ENCODE peak calls at places on chromosomes 7 and 10, in six cellular contexts. K, O, W, E, I and Y are unnamed samples.

GRCh38 chr7:18395868-18396267 is 99.7 kb upstream of the HDAC9 start:
- DNase-seq in O (no peak), W (no peak), E (no peak), I (no peak), K (no peak), Y (no peak)

GRCh38 chr10:129305046-129305445 is 162.0 kb upstream of the MGMT start:
- DNase-seq in W (no peak), K (no peak), E (no peak), O (no peak), I (no peak), Y (no peak)

GRCh38 chr10:72164617-72165016 is 51.2 kb upstream of the ANAPC16 start:
- DNase-seq in O (no peak), I (no peak), E (no peak), K (no peak), W (no peak), Y (no peak)

GRCh38 chr10:109374215-109374614 is 549.1 kb downstream of the XPNPEP1 start:
- DNase-seq in I (no peak), O (no peak), W (no peak), K (no peak), E (no peak), Y (no peak)

GRCh38 chr10:30063098-30063497 is 3.7 kb upstream of the JCAD start:
- DNase-seq in K (no peak), W (no peak), I (no peak), O (no peak), E (no peak), Y (no peak)

GRCh38 chr10:4285121-4285520 is 500.1 kb upstream of the KLF6 start:
- DNase-seq in W (no peak), O (no peak), E (no peak), K (no peak), I (no peak), Y (peak; percentile 84)

GRCh38 chr7:84144935-84145334 is 49.7 kb downstream of the SEMA3A start:
- DNase-seq in K (no peak), I (no peak), E (no peak), O (no peak), W (no peak), Y (no peak)

GRCh38 chr7:155423337-155424285 is 34.3 kb upstream of the EN2 start:
- DNase-seq in W (no peak), O (no peak), E (no peak), K (no peak), I (no peak), Y (no peak)

GRCh38 chr10:50936335-50936734 is 50.9 kb upstream of the A1CF start:
- DNase-seq in I (no peak), K (no peak), O (no peak), E (no peak), W (no peak), Y (no peak)

GRCh38 chr7:1401011-1401410 is 58.3 kb downstream of the MICALL2 start:
- DNase-seq in K (no peak), I (peak; percentile 30), O (no peak), E (no peak), W (no peak), Y (no peak)

GRCh38 chr7:72577107-72577506 is 165.0 kb upstream of the CALN1 start:
- DNase-seq in I (no peak), K (no peak), O (no peak), W (no peak), E (no peak), Y (no peak)

GRCh38 chr10:94183666-94184264 is 179.0 kb downstream of the NOC3L start:
- DNase-seq in I (peak; percentile 35), O (no peak), W (no peak), K (no peak), E (no peak), Y (no peak)

GRCh38 chr7:150955519-150956394 is 22.4 kb downstream of the KCNH2 start:
- DNase-seq in I (no peak), E (no peak), O (peak; percentile 60), K (no peak), W (peak; percentile 97), Y (no peak)

GRCh38 chr7:131109011-131109756 is 218.5 kb upstream of the MKLN1 start:
- DNase-seq in O (no peak), I (peak; percentile 3), K (no peak), W (no peak), E (no peak), Y (no peak)

GRCh38 chr10:44958196-44958896 is 1.3 kb upstream of the RASSF4 start:
- DNase-seq in E (no peak), O (no peak), I (no peak), W (no peak), K (peak; percentile 70), Y (no peak)

GRCh38 chr7:151704969-151705743 is 171.8 kb downstream of the PRKAG2 start:
- DNase-seq in W (peak; percentile 85), K (no peak), I (no peak), E (no peak), O (no peak), Y (no peak)

GRCh38 chr7:132825222-132825621 is 249.0 kb upstream of the PLXNA4 start:
- DNase-seq in K (no peak), O (no peak), W (no peak), I (no peak), E (no peak), Y (no peak)

GRCh38 chr10:71088054-71088453 is 124.3 kb upstream of the UNC5B start:
- DNase-seq in K (no peak), W (no peak), E (no peak), O (no peak), I (no peak), Y (peak; percentile 86)

GRCh38 chr7:142885311-142886230 is at the start of gene TRPV6:
- DNase-seq in O (peak; percentile 59), E (no peak), I (peak; percentile 85), K (peak; percentile 83), W (no peak), Y (no peak)

GRCh38 chr10:96268341-96268909 is 2.9 kb downstream of the BLNK start:
- DNase-seq in I (no peak), E (no peak), O (no peak), W (no peak), K (no peak), Y (no peak)

GRCh38 chr7:128755816-128756476 is 16.8 kb downstream of the CALU start:
- DNase-seq in E (no peak), W (peak; percentile 69), O (no peak), K (no peak), I (no peak), Y (peak; percentile 82)

GRCh38 chr7:153012203-153012602 is 252.7 kb downstream of the ACTR3B start:
- DNase-seq in K (no peak), W (no peak), I (no peak), O (no peak), E (no peak), Y (no peak)

GRCh38 chr7:74026406-74027123 is 1.4 kb upstream of the ELN start:
- DNase-seq in E (no peak), I (peak; percentile 72), W (peak; percentile 92), O (peak; percentile 79), K (peak; percentile 75), Y (peak; percentile 96)

GRCh38 chr7:5421626-5422323 is 1.9 kb downstream of the TNRC18 start:
- DNase-seq in I (peak; percentile 62), W (peak; percentile 67), O (peak; percentile 64), K (peak; percentile 84), E (no peak), Y (no peak)

GRCh38 chr7:148919859-148920258 is 35.8 kb upstream of the EZH2 start:
- DNase-seq in O (no peak), I (no peak), W (no peak), K (no peak), E (no peak), Y (no peak)

GRCh38 chr7:99369767-99370353 is 4.7 kb upstream of the ARPC1B start:
- DNase-seq in K (no peak), I (no peak), O (no peak), W (no peak), E (no peak), Y (no peak)

GRCh38 chr10:70381491-70382421 is 669 bp downstream of the LRRC20 start:
- DNase-seq in E (no peak), W (peak; percentile 92), I (peak; percentile 52), O (peak; percentile 35), K (peak; percentile 34), Y (no peak)

GRCh38 chr10:16280595-16280994 is 156.2 kb upstream of the PTER start:
- DNase-seq in K (no peak), W (no peak), E (no peak), I (no peak), O (no peak), Y (peak; percentile 83)

GRCh38 chr7:46393142-46393541 is 472.1 kb upstream of the IGFBP3 start:
- DNase-seq in E (no peak), W (no peak), O (no peak), K (no peak), I (no peak), Y (no peak)

GRCh38 chr10:43114743-43115611 is 23.3 kb upstream of the CSGALNACT2 start:
- DNase-seq in O (no peak), K (no peak), E (no peak), I (no peak), W (no peak), Y (no peak)

GRCh38 chr10:118725784-118726507 is 28.8 kb downstream of the CACUL1 start:
- DNase-seq in E (no peak), O (no peak), I (no peak), W (peak; percentile 68), K (no peak), Y (no peak)

GRCh38 chr7:102991540-102992214 is 78.9 kb downstream of the LRRC17 start:
- DNase-seq in K (peak; percentile 45), W (peak; percentile 15), O (peak; percentile 47), E (no peak), I (peak; percentile 55), Y (peak; percentile 80)

GRCh38 chr7:158245724-158246041 is 341.9 kb downstream of the PTPRN2 start:
- DNase-seq in K (no peak), W (no peak), E (no peak), I (no peak), O (no peak), Y (no peak)
- H3K9me3 ChIP-seq in K (no peaks in the 10 kb centered on the region), W (peaks cover 5% of the 10 kb centered on the region), E (no peaks in the 10 kb centered on the region), I (no peaks in the 10 kb centered on the region), O (no peaks in the 10 kb centered on the region), Y (no peaks in the 10 kb centered on the region)

GRCh38 chr7:37176079-37176478 is 272.6 kb downstream of the ELMO1 start:
- DNase-seq in W (no peak), E (no peak), O (no peak), I (no peak), K (no peak), Y (no peak)
- H3K9me3 ChIP-seq in W (no peaks in the 10 kb centered on the region), E (no peaks in the 10 kb centered on the region), O (no peaks in the 10 kb centered on the region), I (no peaks in the 10 kb centered on the region), K (no peaks in the 10 kb centered on the region), Y (no peaks in the 10 kb centered on the region)

DNA sequence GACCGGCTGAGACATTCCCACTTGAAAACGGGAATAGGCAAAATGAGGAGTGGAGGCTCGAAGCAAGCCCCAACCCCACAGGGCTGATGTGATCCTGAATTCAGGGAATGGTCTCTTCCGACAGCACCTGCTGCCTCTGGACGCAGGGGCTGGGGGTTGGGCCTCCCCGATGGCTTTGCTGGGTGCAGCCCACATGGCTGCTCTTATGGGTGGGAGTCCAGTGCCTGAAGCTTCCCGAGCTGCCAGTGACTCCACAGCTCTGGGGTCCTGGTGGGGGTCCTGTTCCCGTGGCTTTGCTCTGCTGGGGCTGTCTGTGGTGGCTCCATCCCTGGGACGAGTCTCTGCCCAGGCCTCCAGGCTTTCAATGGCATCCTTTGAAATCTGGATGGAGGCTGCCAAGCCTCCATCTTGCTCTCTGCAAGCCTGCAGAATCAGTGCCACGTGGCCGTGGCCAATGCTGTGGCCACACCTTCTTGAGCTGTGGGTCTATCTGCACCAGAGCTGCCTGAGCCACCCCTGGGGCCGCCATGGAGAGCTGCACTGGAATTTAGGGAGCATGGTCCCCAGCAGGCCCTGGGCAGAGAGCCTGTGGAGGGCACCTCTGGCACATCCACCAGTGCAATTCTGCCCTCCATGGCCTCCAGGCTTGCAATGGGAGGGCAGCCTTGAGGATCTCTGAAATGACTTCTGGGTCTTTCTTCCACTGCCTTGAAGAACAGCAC is 55.5 kb upstream of the NKX6-2 start:
- DNase-seq in K (no peak), I (no peak), O (no peak), W (no peak), E (no peak), Y (no peak)
- H3K9me3 ChIP-seq in K (peaks cover 23% of the 10 kb centered on the region), I (peaks cover 4% of the 10 kb centered on the region), O (peaks cover 10% of the 10 kb centered on the region), W (peaks cover 7% of the 10 kb centered on the region), E (no peaks in the 10 kb centered on the region), Y (peaks cover 23% of the 10 kb centered on the region)

GRCh38 chr7:64685741-64686140 is 19.8 kb downstream of the ZNF107 start:
- DNase-seq in W (no peak), K (no peak), O (no peak), E (no peak), I (peak; percentile 7), Y (no peak)
- H3K9me3 ChIP-seq in W (no peaks in the 10 kb centered on the region), K (no peaks in the 10 kb centered on the region), O (no peaks in the 10 kb centered on the region), E (no peaks in the 10 kb centered on the region), I (peaks cover 7% of the 10 kb centered on the region), Y (no peaks in the 10 kb centered on the region)